ENCODE peak calls at places on chromosomes 3 and 15, in six cellular contexts. V is cardiac fibroblast; Y is hepatocyte; O is CD8-positive, alpha-beta T cell; Z is upper lobe of right lung; B is body of pancreas. H is an unnamed sample.

GRCh38 chr3:150411106-150411460 is 3.0 kb downstream of the TSC22D2 start:
- DNase-seq in V (no peak), Y (no peak), O (no peak), Z (no peak), B (no peak), H (no peak)

GRCh38 chr15:51334011-51334426 is 4.4 kb downstream of the CYP19A1 start:
- DNase-seq in V (peak; percentile 49), Y (no peak), O (no peak), Z (no peak), B (no peak), H (peak; percentile 7)

GRCh38 chr3:79103305-79103704 is 664.5 kb downstream of the ROBO1 start:
- DNase-seq in V (no peak), Y (no peak), O (no peak), Z (no peak), B (no peak), H (no peak)

GRCh38 chr3:98325055-98325454 is 28.6 kb upstream of the OR5K4 start:
- DNase-seq in V (no peak), Y (peak; percentile 37), O (no peak), Z (no peak), B (peak; percentile 80), H (no peak)

GRCh38 chr15:75727851-75728715 is 15.4 kb upstream of the CSPG4 start:
- DNase-seq in V (peak; percentile 51), Y (peak; percentile 68), O (peak; percentile 83), Z (peak; percentile 80), B (peak; percentile 80), H (peak; percentile 23)

GRCh38 chr3:118089563-118089962 is 945.1 kb downstream of the IGSF11 start:
- DNase-seq in V (no peak), Y (no peak), O (no peak), Z (no peak), B (no peak), H (no peak)

GRCh38 chr3:98761656-98762229 is 1.4 kb upstream of the ST3GAL6 start:
- DNase-seq in V (no peak), Y (no peak), O (no peak), Z (no peak), B (no peak), H (no peak)

GRCh38 chr3:150790621-150791020 is 27.7 kb upstream of the SIAH2 start:
- DNase-seq in V (peak; percentile 23), Y (no peak), O (no peak), Z (no peak), B (no peak), H (no peak)

GRCh38 chr3:52244061-52244628 is 1.4 kb upstream of the PPM1M start:
- DNase-seq in V (peak; percentile 60), Y (peak; percentile 10), O (no peak), Z (peak; percentile 79), B (no peak), H (no peak)

GRCh38 chr15:89457086-89457485 is 39.3 kb downstream of the RHCG start:
- DNase-seq in V (peak; percentile 54), Y (no peak), O (no peak), Z (no peak), B (peak; percentile 54), H (peak; percentile 72)

GRCh38 chr3:105351821-105352220 is 14.9 kb upstream of the ALCAM start:
- DNase-seq in V (peak; percentile 83), Y (no peak), O (no peak), Z (no peak), B (no peak), H (no peak)

GRCh38 chr3:48715179-48715800 is 1.7 kb downstream of the IP6K2 start:
- DNase-seq in V (peak; percentile 43), Y (peak; percentile 66), O (no peak), Z (no peak), B (no peak), H (no peak)

GRCh38 chr3:114615535-114616064 is 321.8 kb downstream of the TIGIT start:
- DNase-seq in V (no peak), Y (no peak), O (no peak), Z (no peak), B (no peak), H (no peak)

GRCh38 chr3:8987673-8988655 is 24.7 kb upstream of the RAD18 start:
- DNase-seq in V (peak; percentile 65), Y (peak; percentile 82), O (no peak), Z (peak; percentile 78), B (peak; percentile 69), H (peak; percentile 56)

GRCh38 chr3:107684431-107684925 is 161.7 kb downstream of the BBX start:
- DNase-seq in V (no peak), Y (no peak), O (no peak), Z (no peak), B (no peak), H (peak; percentile 66)

GRCh38 chr3:32956750-32957570 is 5.5 kb downstream of the CCR4 start:
- DNase-seq in V (no peak), Y (no peak), O (no peak), Z (no peak), B (no peak), H (no peak)

GRCh38 chr15:39362832-39363561 is 217.9 kb upstream of the THBS1 start:
- DNase-seq in V (peak; percentile 87), Y (peak; percentile 41), O (no peak), Z (no peak), B (no peak), H (no peak)

GRCh38 chr15:50906954-50907865 is 1.3 kb upstream of the AP4E1 start:
- DNase-seq in V (no peak), Y (peak; percentile 52), O (peak; percentile 75), Z (no peak), B (peak; percentile 11), H (peak; percentile 73)

GRCh38 chr3:8607285-8608040 is 37.1 kb downstream of the SSUH2 start:
- DNase-seq in V (peak; percentile 84), Y (peak; percentile 84), O (no peak), Z (no peak), B (peak; percentile 69), H (no peak)

GRCh38 chr3:119245778-119246177 is 5.1 kb upstream of the B4GALT4 start:
- DNase-seq in V (no peak), Y (no peak), O (no peak), Z (no peak), B (peak; percentile 51), H (no peak)

GRCh38 chr3:6437631-6438030 is 423.3 kb upstream of the GRM7 start:
- DNase-seq in V (no peak), Y (no peak), O (no peak), Z (no peak), B (no peak), H (no peak)

GRCh38 chr15:28132524-28133275 is 33.6 kb upstream of the OCA2 start:
- DNase-seq in V (peak; percentile 65), Y (no peak), O (no peak), Z (no peak), B (no peak), H (no peak)

GRCh38 chr3:50138266-50139230 is 16.6 kb upstream of the SEMA3F start:
- DNase-seq in V (no peak), Y (peak; percentile 53), O (no peak), Z (no peak), B (no peak), H (peak; percentile 15)

DNA sequence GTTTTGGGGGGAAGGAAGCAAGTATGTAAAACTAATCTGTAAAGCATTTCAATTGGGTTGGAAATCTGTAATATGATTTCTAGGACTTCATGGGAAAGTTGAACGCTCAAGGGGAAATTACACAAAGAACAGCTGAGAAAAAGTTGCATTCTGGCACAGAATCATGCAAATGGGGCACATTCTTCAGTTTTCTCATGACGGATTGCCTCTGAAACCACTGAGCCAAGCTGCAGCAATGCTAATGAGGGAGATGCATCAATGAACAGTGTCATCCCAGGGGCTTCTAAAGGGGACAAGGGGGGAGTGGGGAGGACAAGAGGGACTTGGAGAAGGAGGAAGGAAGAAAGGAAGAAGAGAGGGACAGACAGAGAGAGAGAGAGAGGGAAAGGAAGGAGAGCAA is 291.4 kb upstream of the ATP11B start:
- DNase-seq in V (no peak), Y (no peak), O (no peak), Z (no peak), B (no peak), H (no peak)
- H3K4me3 ChIP-seq in V (no peak overlapping the region), Y (no peak overlapping the region), O (no peak overlapping the region), Z (no peak overlapping the region), B (no peak overlapping the region), H (no peak overlapping the region)

GRCh38 chr3:124887177-124887995 is at the start of gene ITGB5:
- DNase-seq in V (peak; percentile 81), Y (peak; percentile 91), O (peak; percentile 54), Z (peak; percentile 92), B (peak; percentile 83), H (no peak)

GRCh38 chr3:124888482-124889441 is 1.6 kb upstream of the ITGB5 start:
- DNase-seq in V (no peak), Y (no peak), O (no peak), Z (no peak), B (no peak), H (no peak)

GRCh38 chr3:124886168-124887051 is 755 bp downstream of the ITGB5 start:
- DNase-seq in V (peak; percentile 57), Y (peak; percentile 84), O (peak; percentile 53), Z (peak; percentile 81), B (peak; percentile 72), H (no peak)

GRCh38 chr3:124885466-124886167 is 1.5 kb downstream of the ITGB5 start:
- DNase-seq in V (peak; percentile 72), Y (no peak), O (no peak), Z (no peak), B (no peak), H (no peak)

GRCh38 chr3:124887996-124888298 is 782 bp upstream of the ITGB5 start:
- DNase-seq in V (no peak), Y (no peak), O (no peak), Z (no peak), B (no peak), H (no peak)
- H3K4me3 ChIP-seq in V (no peak overlapping the region), Y (no peak overlapping the region), O (no peak overlapping the region), Z (peak overlapping the region; percentile 81), B (no peak overlapping the region), H (no peak overlapping the region)

DNA sequence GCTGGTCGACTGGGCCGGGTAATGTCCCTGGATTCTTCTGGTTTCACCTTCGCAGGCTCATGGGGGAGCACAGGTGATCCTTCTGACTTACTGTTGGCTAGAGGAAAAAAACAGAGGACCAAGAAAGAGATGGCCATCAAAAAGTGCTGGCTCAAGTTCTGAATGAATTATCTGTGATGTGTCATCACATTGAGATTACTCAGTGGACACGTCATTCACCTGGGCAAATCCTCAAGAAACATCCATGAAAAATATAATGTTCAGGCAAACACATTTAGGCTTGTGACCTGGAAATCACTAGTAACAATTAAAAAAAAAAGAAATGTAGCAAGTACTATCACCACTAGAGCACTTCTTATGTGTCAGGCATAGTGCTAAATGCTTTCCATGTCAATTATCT is 81.5 kb upstream of the SLC2A2 start:
- DNase-seq in V (peak; percentile 39), Y (no peak), O (no peak), Z (no peak), B (no peak), H (no peak)
- H3K4me3 ChIP-seq in V (no peak overlapping the region), Y (no peak overlapping the region), O (no peak overlapping the region), Z (no peak overlapping the region), B (no peak overlapping the region), H (no peak overlapping the region)

GRCh38 chr15:64636541-64636940 is 138.8 kb downstream of the RBPMS2 start:
- DNase-seq in V (no peak), Y (no peak), O (no peak), Z (no peak), B (no peak), H (no peak)

GRCh38 chr15:64637412-64637811 is 138.0 kb downstream of the RBPMS2 start:
- DNase-seq in V (no peak), Y (no peak), O (no peak), Z (no peak), B (no peak), H (no peak)

GRCh38 chr15:64635486-64635815 is 139.9 kb downstream of the RBPMS2 start:
- DNase-seq in V (peak; percentile 72), Y (peak; percentile 66), O (no peak), Z (no peak), B (peak; percentile 41), H (no peak)

GRCh38 chr15:64634576-64635485 is 140.6 kb downstream of the RBPMS2 start:
- DNase-seq in V (peak; percentile 42), Y (peak; percentile 50), O (no peak), Z (no peak), B (peak; percentile 35), H (peak; percentile 58)

GRCh38 chr15:64636101-64636500 is 139.3 kb downstream of the RBPMS2 start:
- DNase-seq in V (no peak), Y (no peak), O (no peak), Z (no peak), B (no peak), H (no peak)
- H3K4me3 ChIP-seq in V (no peak overlapping the region), Y (no peak overlapping the region), O (no peak overlapping the region), Z (no peak overlapping the region), B (no peak overlapping the region), H (no peak overlapping the region)